ENCODE peak calls at places on chromosomes 13 and 19, in six cellular contexts. Q is right cardiac atrium, I is heart right ventricle, C is upper lobe of left lung, T is adrenal gland, M is body of pancreas. W is an unnamed sample. For H3K4me1, the result is how much of the 10 kb centered on the place peaks cover.

GRCh38 chr13:68440874-68441273 is 1210.7 kb upstream of the PCDH9 start:
- DNase-seq in C (no peak), M (no peak), Q (no peak), T (no peak), I (no peak), W (no peak)

GRCh38 chr13:40031031-40031430 is 375.6 kb downstream of the COG6 start:
- DNase-seq in I (no peak), M (no peak), C (no peak), T (no peak), Q (no peak), W (no peak)

GRCh38 chr19:45172173-45172572 is 5.9 kb downstream of the TRAPPC6A start:
- DNase-seq in C (no peak), T (no peak), Q (peak), I (no peak), M (no peak), W (no peak)

GRCh38 chr19:5958074-5958850 is 19.7 kb downstream of the RANBP3 start:
- DNase-seq in I (no peak), C (no peak), M (no peak), T (no peak), Q (no peak), W (peak)

GRCh38 chr19:49106648-49107135 is 7.5 kb upstream of the LIN7B start:
- DNase-seq in T (peak), M (peak), C (no peak), I (peak), Q (no peak), W (no peak)

GRCh38 chr13:104532131-104532530 is 1465.9 kb upstream of the SLC10A2 start:
- DNase-seq in T (no peak), M (no peak), Q (no peak), I (no peak), C (no peak), W (no peak)

GRCh38 chr13:42277618-42278276 is 5.8 kb downstream of the AKAP11 start:
- DNase-seq in T (no peak), Q (no peak), C (no peak), I (no peak), M (no peak), W (no peak)

GRCh38 chr19:19356901-19357566 is 36.4 kb downstream of the MAU2 start:
- DNase-seq in I (no peak), C (no peak), T (no peak), M (no peak), Q (no peak), W (no peak)

GRCh38 chr19:45306522-45307027 is 16.1 kb downstream of the CKM start:
- DNase-seq in M (no peak), T (no peak), Q (no peak), C (peak), I (no peak), W (no peak)

GRCh38 chr13:68736961-68737360 is 1370.7 kb upstream of the ATXN8OS start:
- DNase-seq in I (no peak), Q (no peak), M (no peak), C (no peak), T (no peak), W (no peak)

GRCh38 chr13:31998131-31998530 is 33.4 kb upstream of the FRY start:
- DNase-seq in I (peak), M (no peak), T (no peak), C (no peak), Q (peak), W (no peak)

GRCh38 chr19:13152356-13152853 is 2.2 kb downstream of the IER2 start:
- DNase-seq in Q (no peak), C (no peak), T (no peak), M (no peak), I (no peak), W (no peak)

GRCh38 chr13:77422724-77423123 is 95.8 kb upstream of the MYCBP2 start:
- DNase-seq in Q (no peak), T (no peak), C (no peak), M (no peak), I (no peak), W (no peak)

GRCh38 chr13:77751513-77752456 is 54.3 kb downstream of the SLAIN1 start:
- DNase-seq in C (no peak), I (no peak), M (peak), Q (no peak), T (peak), W (no peak)

GRCh38 chr13:66237411-66238062 is 992.6 kb downstream of the PCDH9 start:
- DNase-seq in Q (no peak), M (no peak), C (no peak), I (no peak), T (no peak), W (no peak)

GRCh38 chr19:30645946-30646577 is 273.9 kb downstream of the ZNF536 start:
- DNase-seq in T (no peak), C (no peak), M (no peak), Q (no peak), I (no peak), W (no peak)

GRCh38 chr13:111577956-111578595 is 257.6 kb downstream of the TEX29 start:
- DNase-seq in T (no peak), I (no peak), Q (no peak), M (no peak), C (no peak), W (no peak)

GRCh38 chr13:94073006-94073744 is 406.3 kb downstream of the DCT start:
- DNase-seq in T (no peak), C (no peak), M (no peak), Q (no peak), I (no peak), W (no peak)

GRCh38 chr19:48419158-48419920 is 25.9 kb downstream of the GRIN2D start:
- DNase-seq in C (peak), M (no peak), T (peak), Q (peak), I (no peak), W (peak)

GRCh38 chr13:25207291-25207690 is 35.2 kb upstream of the AMER2 start:
- DNase-seq in I (no peak), C (no peak), M (no peak), Q (no peak), T (no peak), W (no peak)

GRCh38 chr13:111219306-111219705 is 101.1 kb upstream of the TEX29 start:
- DNase-seq in Q (peak), I (no peak), T (no peak), C (no peak), M (no peak), W (peak)

GRCh38 chr13:21086929-21087328 is 25.5 kb upstream of the LATS2 start:
- DNase-seq in Q (no peak), T (no peak), I (no peak), M (no peak), C (no peak), W (no peak)

GRCh38 chr13:31012285-31013024 is 80.0 kb downstream of the TEX26 start:
- DNase-seq in C (no peak), Q (no peak), M (no peak), I (no peak), T (peak), W (no peak)

GRCh38 chr19:31270897-31271568 is 78.2 kb downstream of the TSHZ3 start:
- DNase-seq in C (no peak), T (peak), I (no peak), M (no peak), Q (peak), W (peak)

GRCh38 chr13:25902946-25903345 is 148.9 kb downstream of the SHISA2 start:
- DNase-seq in T (no peak), I (no peak), C (no peak), Q (no peak), M (no peak), W (no peak)

GRCh38 chr13:105735269-105735668 is 800.2 kb downstream of the EFNB2 start:
- DNase-seq in Q (no peak), C (no peak), T (no peak), M (no peak), I (no peak), W (no peak)

GRCh38 chr13:52010890-52011689 is at the start of gene ATP7B:
- DNase-seq in I (peak), T (peak), C (peak), M (no peak), Q (peak), W (peak)

GRCh38 chr13:101512650-101513049 is 60.2 kb downstream of the ITGBL1 start:
- DNase-seq in T (no peak), C (no peak), I (no peak), Q (no peak), M (no peak), W (no peak)

GRCh38 chr19:33868076-33868735 is 71.5 kb downstream of the KCTD15 start:
- DNase-seq in C (no peak), I (no peak), T (no peak), M (no peak), Q (no peak), W (no peak)

GRCh38 chr13:98900442-98900841 is 77.4 kb downstream of the DOCK9 start:
- DNase-seq in T (no peak), C (no peak), I (no peak), Q (no peak), M (no peak), W (no peak)

GRCh38 chr19:40165362-40165937 is 25.8 kb upstream of the MAP3K10 start:
- DNase-seq in T (peak), I (peak), Q (peak), M (peak), C (no peak), W (peak)

GRCh38 chr13:106859505-106859904 is 291.6 kb upstream of the ARGLU1 start:
- DNase-seq in C (no peak), M (no peak), T (no peak), I (no peak), Q (no peak), W (no peak)

GRCh38 chr13:51942189-51942588 is 69.1 kb downstream of the ATP7B start:
- DNase-seq in C (no peak), Q (no peak), I (no peak), T (no peak), M (no peak), W (peak)

GRCh38 chr13:59680429-59681024 is 483.2 kb downstream of the DIAPH3 start:
- DNase-seq in C (no peak), I (no peak), M (no peak), T (no peak), Q (no peak), W (no peak)

GRCh38 chr13:27922974-27923612 is 3.3 kb downstream of the PDX1 start:
- DNase-seq in M (no peak), T (no peak), C (no peak), I (no peak), Q (no peak), W (no peak)

GRCh38 chr19:2811735-2812413 is 7.8 kb upstream of the ZNF554 start:
- DNase-seq in I (no peak), M (no peak), C (peak), T (no peak), Q (no peak), W (no peak)

GRCh38 chr19:2811221-2811722 is 8.4 kb upstream of the ZNF554 start:
- DNase-seq in C (no peak), T (no peak), I (no peak), Q (no peak), M (no peak), W (no peak)

GRCh38 chr19:2809387-2810140 is 10.1 kb upstream of the ZNF554 start:
- DNase-seq in M (no peak), T (peak), I (no peak), Q (no peak), C (peak), W (peak)

GRCh38 chr19:2808129-2808941 is 11.3 kb upstream of the ZNF554 start:
- DNase-seq in I (no peak), C (peak), M (no peak), T (no peak), Q (no peak), W (peak)

GRCh38 chr19:2810141-2811091 is 9.3 kb upstream of the ZNF554 start:
- DNase-seq in Q (no peak), T (no peak), M (no peak), C (peak), I (no peak), W (no peak)
- H3K4me1 ChIP-seq in Q (under half), T (under half), M (under half), C (under half), I (under half), W (under half)

GRCh38 chr19:7871280-7871529 is 3.0 kb downstream of the PRR36 start:
- DNase-seq in I (no peak), T (no peak), C (no peak), Q (no peak), M (no peak), W (no peak)
- H3K4me1 ChIP-seq in I (under half), T (under half), C (under half), Q (under half), M (half or more), W (under half)

GRCh38 chr13:113856716-113857065 is 7.2 kb downstream of the GAS6 start:
- DNase-seq in T (peak), I (no peak), C (peak), Q (no peak), M (peak), W (peak)

GRCh38 chr13:113855931-113856715 is 7.8 kb downstream of the GAS6 start:
- DNase-seq in M (peak), T (no peak), C (peak), Q (no peak), I (no peak), W (peak)

GRCh38 chr13:113853518-113854237 is 10.2 kb downstream of the GAS6 start:
- DNase-seq in M (peak), C (peak), Q (no peak), I (no peak), T (peak), W (peak)

GRCh38 chr13:113854238-113855011 is 9.5 kb downstream of the GAS6 start:
- DNase-seq in T (peak), M (peak), C (peak), Q (peak), I (no peak), W (peak)

GRCh38 chr13:113855012-113855921 is 8.6 kb downstream of the GAS6 start:
- DNase-seq in T (no peak), C (peak), I (no peak), Q (peak), M (peak), W (peak)
- H3K4me1 ChIP-seq in T (under half), C (half or more), I (half or more), Q (under half), M (half or more), W (under half)

GRCh38 chr19:1172353-1173159 is 1.5 kb downstream of the SBNO2 start:
- DNase-seq in T (peak), C (peak), M (peak), I (peak), Q (peak), W (peak)
- H3K4me1 ChIP-seq in T (under half), C (half or more), M (under half), I (under half), Q (under half), W (under half)

DNA sequence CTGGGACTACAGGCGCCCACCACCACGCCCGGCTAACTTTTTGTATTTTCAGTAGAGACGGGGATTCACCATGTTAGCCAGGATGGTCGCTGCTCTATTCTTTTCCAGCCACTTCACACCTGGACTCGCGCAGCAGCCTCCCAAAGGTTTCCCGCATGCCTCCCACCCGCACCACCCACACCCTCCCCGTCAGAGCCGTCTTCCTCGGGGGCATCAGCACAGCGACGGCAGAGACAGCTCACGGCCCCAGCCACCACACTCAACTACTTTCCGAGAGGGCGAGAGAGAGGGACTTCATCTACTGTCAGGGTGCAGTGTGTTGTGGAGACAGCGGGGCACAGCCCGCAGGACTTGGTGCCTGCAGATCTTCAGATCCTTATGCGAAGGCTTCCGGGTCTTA is 5.6 kb downstream of the ZNF787 start:
- DNase-seq in T (no peak), Q (no peak), M (no peak), C (no peak), I (no peak), W (no peak)
- H3K4me1 ChIP-seq in T (half or more), Q (under half), M (half or more), C (half or more), I (half or more), W (under half)

DNA sequence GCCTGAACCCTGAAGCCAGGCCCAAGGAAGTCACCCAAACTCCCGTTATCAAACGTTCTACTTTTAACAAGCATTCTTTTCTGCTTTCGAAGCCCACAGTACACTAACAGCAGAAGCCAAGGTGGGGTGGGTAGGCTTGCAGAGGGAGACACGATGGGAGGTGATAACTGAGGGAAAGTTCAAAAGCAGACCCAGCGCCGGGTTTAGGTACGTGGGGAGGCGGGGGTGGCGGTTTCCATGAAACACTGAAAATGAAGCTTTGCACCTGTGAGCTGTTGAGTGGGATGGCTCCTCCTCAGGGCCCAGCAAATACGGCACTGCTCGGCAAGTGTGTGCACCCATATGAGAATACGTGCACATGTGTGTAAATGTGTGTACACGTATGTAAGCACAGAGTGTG is 49.8 kb downstream of the KLF2 start:
- DNase-seq in Q (no peak), T (no peak), M (no peak), I (no peak), C (no peak), W (peak)
- H3K4me1 ChIP-seq in Q (under half), T (under half), M (under half), I (under half), C (half or more), W (under half)

DNA sequence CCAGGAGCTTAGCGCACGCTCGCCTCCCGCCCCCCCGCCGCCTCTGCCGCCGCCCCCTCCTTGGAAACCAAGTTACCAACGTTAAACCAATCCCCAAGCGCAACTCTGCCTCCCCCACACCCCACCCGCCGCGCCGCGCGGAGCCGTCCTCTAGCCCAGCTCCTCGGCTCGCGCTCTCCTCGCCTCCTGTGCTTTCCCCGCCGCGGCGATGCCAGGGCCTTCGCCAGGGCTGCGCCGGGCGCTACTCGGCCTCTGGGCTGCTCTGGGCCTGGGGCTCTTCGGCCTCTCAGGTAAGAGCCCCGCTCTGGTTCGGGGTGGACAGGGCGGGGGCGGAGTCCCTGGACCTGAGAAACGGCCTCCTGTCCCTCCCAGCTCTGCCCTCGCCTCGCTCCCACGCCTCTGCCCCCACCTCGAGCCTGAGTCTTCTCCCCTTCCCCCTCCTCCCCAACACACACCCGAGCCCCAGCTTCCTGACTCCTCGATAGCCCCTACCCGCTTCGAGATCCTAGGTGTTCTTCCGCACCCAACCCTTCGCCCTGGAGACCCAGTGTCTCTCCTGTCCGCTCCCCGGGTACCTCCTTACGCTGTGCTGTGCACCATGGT is at the start of gene ICAM5:
- DNase-seq in T (no peak), M (no peak), Q (no peak), I (no peak), C (peak), W (no peak)
- H3K4me1 ChIP-seq in T (under half), M (half or more), Q (under half), I (half or more), C (half or more), W (under half)

GRCh38 chr19:18203408-18203862 is 407 bp downstream of the RAB3A start:
- DNase-seq in Q (peak), T (peak), C (peak), I (peak), M (no peak), W (peak)
- H3K4me1 ChIP-seq in Q (under half), T (under half), C (under half), I (under half), M (under half), W (under half)

DNA sequence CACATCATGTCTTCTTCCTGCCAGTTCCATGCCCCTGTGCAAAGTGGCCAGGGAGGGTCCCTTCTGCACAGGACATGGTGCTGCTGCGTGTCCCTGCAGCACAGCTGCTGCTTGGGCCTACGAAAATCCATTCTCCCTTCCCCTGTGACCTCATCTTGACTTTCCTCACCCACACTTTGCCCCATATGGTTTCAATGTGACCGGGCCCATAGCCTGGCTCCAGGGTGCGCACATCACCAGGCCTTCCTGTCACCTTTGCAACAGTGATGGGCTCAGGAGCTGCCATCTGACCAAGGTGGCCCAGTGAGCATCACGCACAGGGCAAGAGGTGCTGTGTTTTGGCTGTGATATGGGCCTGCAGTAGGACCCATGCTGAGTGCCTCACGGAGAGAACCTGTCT is 10.8 kb downstream of the PPP1R12C start:
- DNase-seq in Q (no peak), T (no peak), M (no peak), C (no peak), I (no peak), W (peak)
- H3K4me1 ChIP-seq in Q (under half), T (under half), M (under half), C (under half), I (under half), W (under half)

GRCh38 chr19:3365093-3365446 is 1.3 kb upstream of the NFIC start:
- DNase-seq in C (no peak), Q (no peak), T (no peak), I (no peak), M (no peak), W (no peak)
- H3K4me1 ChIP-seq in C (half or more), Q (under half), T (under half), I (under half), M (half or more), W (under half)

W was measured in kidney.